ENCODE peak calls at places on chromosomes 5 and 9, in six cellular contexts. N is NCI-H1105 treated with DMSO at 0.1 percent for 48 hours, U is neural crest cell, V is Kasumi-1, T is heart left ventricle, L is Right ventricle myocardium superior. E is an unnamed sample.

GRCh38 chr5:1874820-1875219 is 7.9 kb downstream of the IRX4 start:
- DNase-seq in N (peak; percentile 71), U (no peak), V (no peak), T (no peak), L (no peak), E (peak; percentile 67)

GRCh38 chr9:4549751-4550295 is 59.6 kb downstream of the SLC1A1 start:
- DNase-seq in N (no peak), U (no peak), V (no peak), T (no peak), L (no peak), E (no peak)

GRCh38 chr5:4246447-4246846 is 650.8 kb downstream of the IRX1 start:
- DNase-seq in N (no peak), U (no peak), V (no peak), T (no peak), L (no peak), E (no peak)

GRCh38 chr9:93278164-93278563 is 94.2 kb downstream of the WNK2 start:
- DNase-seq in N (no peak), U (no peak), V (no peak), T (no peak), L (no peak), E (no peak)

GRCh38 chr9:94086468-94086867 is 2.2 kb downstream of the PTPDC1 start:
- DNase-seq in N (peak; percentile 83), U (no peak), V (no peak), T (no peak), L (no peak), E (no peak)

GRCh38 chr9:87125819-87126218 is 178.5 kb upstream of the GAS1 start:
- DNase-seq in N (no peak), U (no peak), V (no peak), T (no peak), L (no peak), E (no peak)

GRCh38 chr9:114995681-114996221 is 65.4 kb upstream of the TNFSF8 start:
- DNase-seq in N (no peak), U (no peak), V (no peak), T (no peak), L (peak; percentile 71), E (no peak)

GRCh38 chr9:99964336-99964735 is 57.9 kb downstream of the STX17 start:
- DNase-seq in N (no peak), U (no peak), V (no peak), T (no peak), L (no peak), E (no peak)

GRCh38 chr5:43039468-43040286 is 442 bp downstream of the ANXA2R start:
- DNase-seq in N (peak; percentile 82), U (peak; percentile 52), V (peak; percentile 77), T (peak; percentile 86), L (peak; percentile 84), E (no peak)

GRCh38 chr9:79769476-79770275 is 197.9 kb downstream of the TLE4 start:
- DNase-seq in N (no peak), U (no peak), V (no peak), T (no peak), L (no peak), E (no peak)

GRCh38 chr5:118095100-118095499 is 893.2 kb downstream of the DTWD2 start:
- DNase-seq in N (no peak), U (no peak), V (no peak), T (no peak), L (no peak), E (no peak)

GRCh38 chr5:172102913-172103629 is 85.0 kb downstream of the STK10 start:
- DNase-seq in N (no peak), U (peak; percentile 10), V (no peak), T (peak; percentile 70), L (peak; percentile 75), E (no peak)

GRCh38 chr5:65157906-65158603 is 323.7 kb downstream of the ADAMTS6 start:
- DNase-seq in N (no peak), U (no peak), V (no peak), T (no peak), L (no peak), E (no peak)

GRCh38 chr5:108564441-108564840 is 182.5 kb upstream of the FBXL17 start:
- DNase-seq in N (no peak), U (no peak), V (no peak), T (no peak), L (no peak), E (no peak)

GRCh38 chr5:135027318-135027698 is 6.7 kb downstream of the PITX1 start:
- DNase-seq in N (no peak), U (no peak), V (no peak), T (peak; percentile 41), L (no peak), E (no peak)

E was measured in GM13977.